ENCODE peak calls at places on chromosomes 5 and 9, in nine cellular contexts. P is stimulated activated CD4-positive, alpha-beta T cell treated with anti-CD3 and anti-CD28 coated beads, TNF-alpha, amount 100 ng/mL, for 1 hour; Y is GM23248; L is non-pigmented ciliary epithelial cell; X is T follicular helper cell; M is kidney; N is T-cell; F is progenitor cell of endocrine pancreas; S is AG09309. T is an unnamed sample.

GRCh38 chr5:144385597-144385996 is 214.9 kb downstream of the KCTD16 start:
- DNase-seq in N (no peak), M (no peak), S (no peak), X (no peak), Y (no peak), L (no peak), P (no peak), F (no peak), T (no peak)

GRCh38 chr9:107759823-107760166 is 270.2 kb upstream of the KLF4 start:
- DNase-seq in L (no peak), F (no peak), P (no peak), N (no peak), X (no peak), S (no peak), M (peak; percentile 75), Y (no peak), T (no peak)

GRCh38 chr9:126342621-126343031 is 16.0 kb downstream of the MVB12B start:
- DNase-seq in Y (no peak), N (no peak), X (no peak), P (no peak), L (no peak), M (no peak), F (no peak), S (no peak), T (no peak)

GRCh38 chr5:8538813-8539212 is 669.9 kb downstream of the MTRR start:
- DNase-seq in Y (no peak), L (no peak), P (no peak), N (no peak), X (no peak), F (no peak), M (no peak), S (no peak), T (no peak)

GRCh38 chr9:69136781-69137180 is 37.3 kb upstream of the TJP2 start:
- DNase-seq in P (no peak), L (no peak), Y (no peak), X (no peak), M (no peak), F (no peak), S (no peak), N (no peak), T (no peak)

GRCh38 chr9:4035809-4036208 is 264.1 kb downstream of the GLIS3 start:
- DNase-seq in L (no peak), N (no peak), X (no peak), M (no peak), Y (no peak), P (no peak), S (no peak), F (no peak), T (no peak)

GRCh38 chr5:157574456-157575095 is 999 bp downstream of the ADAM19 start:
- DNase-seq in X (no peak), P (no peak), L (no peak), S (no peak), F (peak; percentile 9), N (no peak), Y (peak; percentile 53), M (peak; percentile 68), T (no peak)

GRCh38 chr5:171596391-171596878 is 177.0 kb downstream of the FGF18 start:
- DNase-seq in F (no peak), X (no peak), Y (peak; percentile 48), N (no peak), M (peak; percentile 53), P (no peak), L (no peak), S (no peak), T (no peak)

GRCh38 chr5:133457439-133457838 is 154.9 kb downstream of the FSTL4 start:
- DNase-seq in F (no peak), X (no peak), P (no peak), N (no peak), M (no peak), L (no peak), Y (no peak), S (no peak), T (no peak)

GRCh38 chr9:2732492-2732891 is 15.2 kb downstream of the KCNV2 start:
- DNase-seq in X (no peak), N (no peak), M (no peak), S (no peak), L (no peak), P (no peak), F (no peak), Y (no peak), T (no peak)

GRCh38 chr5:169599451-169599850 is 15.9 kb downstream of the SPDL1 start:
- DNase-seq in X (no peak), Y (no peak), L (no peak), P (no peak), S (no peak), N (no peak), F (no peak), M (no peak), T (no peak)

GRCh38 chr9:76751011-76751410 is 13.2 kb upstream of the PCA3 start:
- DNase-seq in S (no peak), N (no peak), M (no peak), X (no peak), Y (no peak), P (no peak), L (no peak), F (no peak), T (no peak)

GRCh38 chr5:132459983-132460834 is 30.4 kb downstream of the IRF1 start:
- DNase-seq in Y (no peak), F (no peak), S (no peak), N (no peak), L (no peak), P (no peak), M (no peak), X (no peak), T (no peak)

GRCh38 chr5:127858116-127858784 is 155.1 kb downstream of the CCDC192 start:
- DNase-seq in S (no peak), F (no peak), P (no peak), N (no peak), M (no peak), X (no peak), Y (no peak), L (no peak), T (no peak)

GRCh38 chr5:168269950-168270349 is 21.5 kb upstream of the WWC1 start:
- DNase-seq in N (no peak), Y (no peak), M (no peak), L (no peak), F (no peak), X (no peak), S (no peak), P (no peak), T (no peak)

GRCh38 chr5:169941542-169941941 is 38.8 kb downstream of the INSYN2B start:
- DNase-seq in P (no peak), X (no peak), Y (no peak), L (no peak), M (no peak), S (no peak), N (no peak), F (no peak), T (no peak)

GRCh38 chr5:178392386-178392785 is 159.8 kb upstream of the PHYKPL start:
- DNase-seq in Y (no peak), X (no peak), P (no peak), L (no peak), F (no peak), N (no peak), M (peak; percentile 26), S (no peak), T (no peak)

T was measured in activated T-helper 1 cell treated with Interleukin-2 at 50 U/mL for 16 hours.